ENCODE peak calls at places on chromosome 10, in six cellular contexts. I, N, S, C, J and O are unnamed samples.

GRCh38 chr10:28785018-28785417 is 107.7 kb downstream of the BAMBI start:
- DNase-seq in S (no peak), N (no peak), C (no peak), I (no peak), J (no peak), O (no peak)

GRCh38 chr10:126877390-126877789 is 27.8 kb upstream of the DOCK1 start:
- DNase-seq in C (no peak), N (no peak), I (no peak), J (no peak), S (no peak), O (no peak)

GRCh38 chr10:125340871-125341270 is 180.5 kb upstream of the CTBP2 start:
- DNase-seq in I (no peak), J (no peak), C (no peak), S (no peak), N (no peak), O (no peak)

GRCh38 chr10:117373848-117374505 is 1.3 kb downstream of the PDZD8 start:
- DNase-seq in I (peak), C (peak), N (peak), J (no peak), S (peak), O (peak)

GRCh38 chr10:47379445-47379785 is 4.7 kb downstream of the ZNF488 start:
- DNase-seq in S (no peak), J (no peak), C (no peak), N (peak), I (no peak), O (no peak)

GRCh38 chr10:101266396-101267298 is 37.4 kb upstream of the LBX1 start:
- DNase-seq in S (no peak), J (no peak), I (no peak), C (no peak), N (no peak), O (no peak)

GRCh38 chr10:101014966-101015581 is 15.5 kb downstream of the LZTS2 start:
- DNase-seq in C (peak), N (no peak), J (no peak), S (no peak), I (no peak), O (no peak)

GRCh38 chr10:69883256-69883655 is 81.5 kb downstream of the COL13A1 start:
- DNase-seq in N (no peak), I (no peak), S (no peak), J (no peak), C (peak), O (no peak)

GRCh38 chr10:61618388-61618961 is 44.3 kb upstream of the CABCOCO1 start:
- DNase-seq in S (no peak), N (no peak), C (no peak), I (no peak), J (no peak), O (no peak)

GRCh38 chr10:69101451-69102095 is 13.7 kb downstream of the SRGN start:
- DNase-seq in J (no peak), S (peak), I (no peak), C (no peak), N (no peak), O (peak)

GRCh38 chr10:68598978-68599753 is 39.0 kb downstream of the TET1 start:
- DNase-seq in J (no peak), N (no peak), I (peak), S (peak), C (peak), O (no peak)

GRCh38 chr10:60981012-60981411 is 37.0 kb upstream of the RHOBTB1 start:
- DNase-seq in N (no peak), J (no peak), C (no peak), S (no peak), I (no peak), O (no peak)

GRCh38 chr10:50471583-50471975 is 152.2 kb downstream of the SGMS1 start:
- DNase-seq in N (no peak), J (no peak), I (no peak), S (no peak), C (no peak), O (no peak)

GRCh38 chr10:76337641-76338040 is 906.2 kb downstream of the LRMDA start:
- DNase-seq in I (no peak), C (no peak), N (no peak), J (no peak), S (no peak), O (no peak)

GRCh38 chr10:113094114-113094486 is 144.1 kb downstream of the TCF7L2 start:
- DNase-seq in J (no peak), S (no peak), C (no peak), I (no peak), N (no peak), O (no peak)

GRCh38 chr10:62083868-62084267 is 182.4 kb downstream of the ARID5B start:
- DNase-seq in I (peak), J (no peak), C (peak), N (peak), S (no peak), O (no peak)

GRCh38 chr10:6314620-6315205 is 112.0 kb downstream of the PFKFB3 start:
- DNase-seq in I (peak), N (no peak), J (no peak), C (peak), S (no peak), O (no peak)

GRCh38 chr10:132886211-132887099 is 55.9 kb downstream of the CFAP46 start:
- DNase-seq in I (no peak), N (peak), S (peak), C (no peak), J (no peak), O (peak)

GRCh38 chr10:4246881-4247358 is 461.9 kb upstream of the KLF6 start:
- DNase-seq in C (no peak), S (no peak), I (no peak), N (no peak), J (no peak), O (no peak)

GRCh38 chr10:113042961-113043360 is 92.9 kb downstream of the TCF7L2 start:
- DNase-seq in N (no peak), J (no peak), C (no peak), I (no peak), S (no peak), O (no peak)

GRCh38 chr10:119652361-119652760 is 1.2 kb downstream of the BAG3 start:
- DNase-seq in J (no peak), S (no peak), C (peak), I (no peak), N (no peak), O (no peak)

GRCh38 chr10:101097881-101098280 is 33.2 kb upstream of the TLX1 start:
- DNase-seq in N (no peak), C (no peak), S (no peak), I (no peak), J (no peak), O (no peak)

GRCh38 chr10:77105756-77106155 is 531.9 kb downstream of the KCNMA1 start:
- DNase-seq in I (no peak), C (no peak), S (no peak), N (no peak), J (no peak), O (no peak)

GRCh38 chr10:37572206-37572605 is 285.2 kb downstream of the ZNF248 start:
- DNase-seq in C (no peak), J (no peak), I (no peak), S (no peak), N (no peak), O (no peak)

GRCh38 chr10:131094406-131095108 is 217.0 kb downstream of the TCERG1L start:
- DNase-seq in N (no peak), S (no peak), I (no peak), J (no peak), C (peak), O (no peak)

GRCh38 chr10:107056160-107056559 is 108.3 kb downstream of the SORCS1 start:
- DNase-seq in S (no peak), I (no peak), J (no peak), C (peak), N (no peak), O (no peak)

GRCh38 chr10:78807504-78808202 is 261.1 kb upstream of the ZMIZ1 start:
- DNase-seq in N (no peak), I (no peak), S (no peak), J (no peak), C (no peak), O (no peak)

DNA sequence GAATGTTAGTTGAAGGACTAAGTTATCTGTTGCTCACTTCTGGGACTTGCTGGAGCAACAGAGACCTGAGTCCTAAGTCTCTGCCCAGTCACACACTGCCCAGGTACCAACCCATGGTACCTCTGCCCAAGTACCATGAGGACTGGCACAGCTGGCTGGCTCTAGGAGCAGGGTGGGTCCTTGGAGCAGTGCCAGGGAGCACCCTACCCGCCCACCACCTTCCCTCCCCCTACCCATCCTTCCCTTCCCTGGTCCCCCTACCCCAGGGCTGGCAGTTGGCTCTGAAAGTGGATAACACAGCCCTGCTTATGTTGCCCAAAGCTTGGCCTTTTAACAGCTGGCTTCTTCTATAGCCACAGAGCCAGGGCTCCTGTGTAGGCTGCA is 26.4 kb upstream of the PDCD4 start:
- DNase-seq in S (no peak), I (no peak), C (no peak), N (no peak), J (no peak), O (no peak)
- H3K27ac ChIP-seq in S (no peak), I (peak), C (peak), N (no peak), J (peak), O (no peak)

GRCh38 chr10:34024708-34025425 is 690.4 kb upstream of the NRP1 start:
- DNase-seq in N (no peak), C (peak), I (no peak), S (no peak), J (no peak), O (no peak)
- TF ChIP-seq CTCF in N (no peak), C (peak), I (no peak), S (no peak), J (no peak), O (no peak)

DNA sequence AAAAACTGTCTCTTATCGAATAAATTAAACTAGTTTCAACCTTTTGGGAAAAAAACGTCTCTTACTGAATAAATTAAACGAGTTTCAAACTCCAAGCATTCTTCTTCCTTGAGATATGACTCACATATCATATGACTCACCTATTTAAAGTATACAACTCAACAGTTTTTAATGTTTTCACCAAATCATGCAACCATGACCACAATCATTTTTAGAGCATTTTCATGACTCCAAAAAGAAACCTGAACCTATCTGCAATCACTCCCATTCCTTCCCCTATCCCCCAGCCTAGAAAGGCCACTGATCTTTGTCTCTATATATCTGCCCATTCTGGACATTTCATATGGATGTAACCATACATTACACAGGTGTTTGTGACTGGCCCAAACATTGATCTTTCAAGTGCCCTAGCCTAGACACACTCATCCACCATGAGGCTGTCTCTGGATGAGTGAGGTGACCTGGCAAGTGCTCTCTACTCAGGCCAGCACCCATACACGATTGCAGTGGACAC is 115.3 kb downstream of the PIP4K2A start:
- DNase-seq in J (no peak), C (no peak), N (no peak), S (no peak), I (no peak), O (no peak)
- H3K27ac ChIP-seq in J (no peak), C (no peak), N (no peak), S (no peak), I (no peak), O (no peak)

DNA sequence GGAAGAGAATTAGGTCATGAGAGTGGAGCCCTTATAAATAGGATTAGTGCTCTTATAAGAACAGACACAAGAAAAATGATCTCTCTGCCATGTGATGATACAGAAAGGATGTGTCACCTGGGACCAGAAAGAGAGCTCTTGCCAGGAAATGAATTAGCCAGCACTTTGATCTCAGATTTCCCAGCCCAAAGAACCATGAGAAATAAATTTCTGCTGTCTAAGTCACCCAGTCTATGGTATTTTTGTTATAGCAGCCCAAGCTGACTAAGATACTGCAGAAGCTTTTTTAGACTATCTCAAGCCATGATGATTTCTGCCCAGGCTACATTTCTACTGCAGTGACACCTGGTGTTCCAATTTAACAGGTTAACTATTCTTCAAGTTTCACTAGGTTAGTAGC is 84.8 kb downstream of the RSU1 start:
- DNase-seq in N (no peak), C (no peak), J (no peak), S (no peak), I (no peak), O (no peak)
- TF ChIP-seq CTCF in N (no peak), C (no peak), J (no peak), S (no peak), I (no peak), O (no peak)